ENCODE peak calls at places on chromosome X, in nine cellular contexts. C is heart left ventricle; V is left lung; G is spleen; M is HAP-1; U is uterus; I is pancreas; P is CD8-positive, alpha-beta T cell; K is IMR-90. Q is an unnamed sample. For H3K9me3, the result is how much of the 10 kb centered on the place peaks cover.

GRCh38 chrX:31356501-31357263 is 284.8 kb upstream of the FTHL17 start:
- DNase-seq in C (no peak), V (no peak), G (no peak), M (peak), U (no peak), I (no peak), P (no peak), K (no peak), Q (no peak)

GRCh38 chrX:81957900-81958545 is 756.1 kb downstream of the SH3BGRL start:
- DNase-seq in C (no peak), V (no peak), G (no peak), M (peak), U (no peak), I (no peak), P (no peak), K (peak), Q (no peak)

GRCh38 chrX:112746812-112747630 is 67.3 kb upstream of the LHFPL1 start:
- DNase-seq in C (no peak), V (no peak), G (no peak), M (no peak), U (no peak), I (no peak), P (no peak), K (peak), Q (no peak)

GRCh38 chrX:12228862-12229261 is 90.6 kb downstream of the FRMPD4 start:
- DNase-seq in C (no peak), V (no peak), G (no peak), M (no peak), U (no peak), I (no peak), P (no peak), K (no peak), Q (no peak)

GRCh38 chrX:104435249-104435648 is 130.8 kb upstream of the IL1RAPL2 start:
- DNase-seq in C (no peak), V (no peak), G (no peak), M (no peak), U (no peak), I (no peak), P (no peak), K (no peak), Q (no peak)

GRCh38 chrX:8305336-8305735 is 134.3 kb upstream of the VCX2 start:
- DNase-seq in C (no peak), V (no peak), G (no peak), M (no peak), U (no peak), I (no peak), P (no peak), K (no peak), Q (no peak)

GRCh38 chrX:47241201-47242011 is 8.6 kb downstream of the USP11 start:
- DNase-seq in C (no peak), V (no peak), G (no peak), M (no peak), U (no peak), I (no peak), P (no peak), K (no peak), Q (no peak)

GRCh38 chrX:29478336-29479069 is 736.9 kb upstream of the MAGEB2 start:
- DNase-seq in C (no peak), V (no peak), G (no peak), M (peak), U (no peak), I (peak), P (no peak), K (peak), Q (peak)

GRCh38 chrX:121349263-121349662 is 301.9 kb downstream of the GLUD2 start:
- DNase-seq in C (no peak), V (no peak), G (no peak), M (no peak), U (no peak), I (no peak), P (no peak), K (no peak), Q (no peak)

GRCh38 chrX:13364230-13364629 is 44.4 kb upstream of the ATXN3L start:
- DNase-seq in C (no peak), V (no peak), G (no peak), M (no peak), U (no peak), I (no peak), P (no peak), K (no peak), Q (no peak)

GRCh38 chrX:18855919-18856644 is 127.8 kb downstream of the PHKA2 start:
- DNase-seq in C (no peak), V (no peak), G (no peak), M (no peak), U (no peak), I (no peak), P (no peak), K (no peak), Q (no peak)

GRCh38 chrX:65595460-65595876 is 60.9 kb upstream of the LAS1L start:
- DNase-seq in C (peak), V (peak), G (peak), M (peak), U (peak), I (peak), P (peak), K (peak), Q (peak)

GRCh38 chrX:107827137-107827831 is 1.6 kb downstream of the MID2 start:
- DNase-seq in C (no peak), V (no peak), G (no peak), M (no peak), U (no peak), I (no peak), P (no peak), K (no peak), Q (no peak)

GRCh38 chrX:3712080-3712869 is 1.2 kb downstream of the PRKX start:
- DNase-seq in C (peak), V (peak), G (peak), M (peak), U (no peak), I (peak), P (no peak), K (peak), Q (peak)

GRCh38 chrX:74179071-74179470 is 124.9 kb upstream of the ZCCHC13 start:
- DNase-seq in C (no peak), V (no peak), G (no peak), M (no peak), U (no peak), I (no peak), P (no peak), K (peak), Q (no peak)

GRCh38 chrX:136765957-136766356 is 14.8 kb downstream of the ARHGEF6 start:
- DNase-seq in C (no peak), V (no peak), G (no peak), M (no peak), U (no peak), I (no peak), P (no peak), K (no peak), Q (no peak)

GRCh38 chrX:10750581-10750980 is 130.2 kb upstream of the MID1 start:
- DNase-seq in C (no peak), V (no peak), G (no peak), M (no peak), U (no peak), I (no peak), P (no peak), K (peak), Q (no peak)

GRCh38 chrX:109714340-109714958 is 18.6 kb downstream of the ACSL4 start:
- DNase-seq in C (no peak), V (no peak), G (no peak), M (no peak), U (no peak), I (no peak), P (no peak), K (peak), Q (no peak)

GRCh38 chrX:131881194-131881593 is 141.9 kb upstream of the STK26 start:
- DNase-seq in C (no peak), V (no peak), G (no peak), M (no peak), U (no peak), I (no peak), P (no peak), K (no peak), Q (no peak)

GRCh38 chrX:119809185-119809666 is 17.8 kb upstream of the RPL39 start:
- DNase-seq in C (no peak), V (no peak), G (no peak), M (no peak), U (no peak), I (no peak), P (no peak), K (peak), Q (no peak)

GRCh38 chrX:117274943-117275342 is 812.2 kb upstream of the CT83 start:
- DNase-seq in C (no peak), V (no peak), G (no peak), M (no peak), U (no peak), I (no peak), P (no peak), K (no peak), Q (no peak)

GRCh38 chrX:3129256-3129655 is 88.0 kb downstream of the ARSF start:
- DNase-seq in C (no peak), V (no peak), G (no peak), M (no peak), U (no peak), I (no peak), P (no peak), K (peak), Q (no peak)

GRCh38 chrX:10794203-10794630 is 173.8 kb upstream of the MID1 start:
- DNase-seq in C (no peak), V (no peak), G (no peak), M (no peak), U (no peak), I (no peak), P (no peak), K (no peak), Q (no peak)

GRCh38 chrX:124223524-124223923 is 108.9 kb upstream of the TEX13D start:
- DNase-seq in C (no peak), V (no peak), G (no peak), M (no peak), U (no peak), I (no peak), P (no peak), K (no peak), Q (no peak)

GRCh38 chrX:10117864-10118377 is 38.9 kb upstream of the CLCN4 start:
- DNase-seq in C (no peak), V (no peak), G (no peak), M (no peak), U (no peak), I (no peak), P (no peak), K (no peak), Q (no peak)

GRCh38 chrX:21946925-21947641 is 6.6 kb downstream of the SMS start:
- DNase-seq in C (no peak), V (no peak), G (no peak), M (peak), U (no peak), I (no peak), P (no peak), K (peak), Q (peak)

GRCh38 chrX:19512961-19513360 is 2.3 kb downstream of the MAP3K15 start:
- DNase-seq in C (no peak), V (no peak), G (peak), M (no peak), U (no peak), I (no peak), P (no peak), K (no peak), Q (no peak)

GRCh38 chrX:71111851-71112468 is 583 bp upstream of the IL2RG start:
- DNase-seq in C (no peak), V (no peak), G (peak), M (no peak), U (no peak), I (no peak), P (no peak), K (no peak), Q (no peak)

GRCh38 chrX:140933056-140933455 is 69.3 kb upstream of the SPANXB1 start:
- DNase-seq in C (no peak), V (no peak), G (no peak), M (no peak), U (no peak), I (no peak), P (no peak), K (no peak), Q (no peak)

DNA sequence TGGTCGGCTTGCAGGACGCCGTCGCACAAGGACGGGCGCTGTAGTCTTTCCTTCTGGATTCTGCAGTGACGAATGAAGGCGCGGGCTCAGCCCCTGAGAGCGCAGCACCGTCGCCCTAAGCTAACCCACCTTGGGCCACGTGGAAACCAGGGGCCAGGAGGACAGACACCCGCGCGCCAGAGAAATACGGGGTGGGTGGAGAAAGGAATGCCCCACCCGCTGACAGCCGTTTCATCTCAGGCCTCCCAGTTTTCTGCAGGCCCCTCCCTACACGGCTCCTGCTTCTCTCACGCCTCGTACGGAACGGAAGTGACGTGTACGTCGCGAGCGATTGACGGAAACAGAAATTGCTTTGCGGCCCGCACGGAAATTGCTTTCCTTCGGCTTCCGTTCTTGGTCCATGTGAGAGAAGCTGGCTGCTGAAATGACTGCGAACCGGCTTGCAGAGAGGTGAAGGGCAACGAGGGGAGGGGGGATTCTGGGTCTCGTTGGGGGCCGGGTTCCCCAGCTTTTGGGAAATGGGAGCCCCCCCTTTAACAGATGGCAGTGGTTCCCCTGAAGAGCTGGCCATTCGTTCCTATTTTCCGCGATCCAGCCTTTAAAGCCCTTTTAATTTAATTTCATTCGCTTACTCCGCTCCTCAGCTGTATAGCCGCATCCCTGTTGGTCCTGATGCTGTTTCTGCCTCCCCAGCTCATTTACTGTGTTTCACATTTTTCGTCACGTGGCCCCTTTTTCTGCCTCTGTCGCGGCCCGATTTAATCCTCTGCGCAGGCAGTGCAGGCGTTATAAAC is at the start of gene UTP14A:
- DNase-seq in C (peak), V (peak), G (peak), M (peak), U (peak), I (peak), P (peak), K (peak), Q (peak)
- H3K4me3 ChIP-seq in C (peak), V (peak), G (peak), M (peak), U (peak), I (peak), P (peak), K (peak), Q (peak)

GRCh38 chrX:151694121-151694520 is 1.1 kb upstream of the PRRG3 start:
- DNase-seq in C (no peak), V (no peak), G (no peak), M (no peak), U (no peak), I (no peak), P (no peak), K (no peak), Q (no peak)

GRCh38 chrX:151692825-151693224 is 2.4 kb upstream of the PRRG3 start:
- DNase-seq in C (no peak), V (no peak), G (no peak), M (no peak), U (no peak), I (no peak), P (no peak), K (no peak), Q (no peak)

GRCh38 chrX:151687635-151688034 is 7.6 kb upstream of the PRRG3 start:
- DNase-seq in C (no peak), V (no peak), G (no peak), M (no peak), U (no peak), I (no peak), P (no peak), K (no peak), Q (peak)

GRCh38 chrX:151688695-151689094 is 6.6 kb upstream of the PRRG3 start:
- DNase-seq in C (no peak), V (no peak), G (no peak), M (no peak), U (no peak), I (no peak), P (no peak), K (no peak), Q (no peak)
- H3K9me3 ChIP-seq in C (under half), V (under half), G (under half), M (under half), U (under half), I (under half), P (under half), K (under half), Q (under half)

DNA sequence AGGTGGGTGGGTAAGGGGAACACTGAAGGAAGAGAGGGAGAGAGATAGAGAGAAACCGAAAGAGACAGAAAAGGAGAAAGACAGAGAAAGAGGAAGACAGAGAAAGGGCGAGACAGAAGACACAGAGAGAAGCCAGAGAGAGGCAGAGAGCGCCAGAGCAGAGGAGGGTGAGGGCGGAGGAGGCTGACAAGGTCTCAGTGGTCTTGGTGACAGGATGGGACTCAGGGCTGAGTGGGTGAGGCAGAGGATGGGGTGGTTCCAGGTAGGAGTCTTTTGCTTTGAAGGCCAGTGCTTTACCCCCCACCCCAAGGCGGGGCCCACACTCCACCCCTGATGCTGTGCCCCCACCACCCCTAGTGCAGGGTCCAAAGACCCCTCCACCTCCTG is 1.1 kb downstream of the IQSEC2 start:
- DNase-seq in C (no peak), V (no peak), G (no peak), M (no peak), U (no peak), I (no peak), P (no peak), K (no peak), Q (no peak)
- H3K4me3 ChIP-seq in C (peak), V (no peak), G (no peak), M (no peak), U (peak), I (peak), P (no peak), K (no peak), Q (no peak)

GRCh38 chrX:662126-662525 is 31.5 kb downstream of the SHOX start:
- DNase-seq in C (no peak), V (no peak), G (peak), M (no peak), U (no peak), I (no peak), P (no peak), K (no peak), Q (no peak)
- H3K9me3 ChIP-seq in C (under half), V (under half), G (under half), M (under half), U (under half), I (under half), P (under half), K (under half), Q (under half)

GRCh38 chrX:40090050-40090804 is 7.5 kb downstream of the BCOR start:
- DNase-seq in C (peak), V (peak), G (peak), M (no peak), U (peak), I (peak), P (no peak), K (no peak), Q (peak)
- H3K4me3 ChIP-seq in C (peak), V (peak), G (no peak), M (no peak), U (peak), I (peak), P (no peak), K (peak), Q (peak)

GRCh38 chrX:75229774-75230173 is 44.1 kb upstream of the UPRT start:
- DNase-seq in C (no peak), V (no peak), G (no peak), M (no peak), U (no peak), I (no peak), P (no peak), K (no peak), Q (no peak)

GRCh38 chrX:75230296-75230695 is 43.6 kb upstream of the UPRT start:
- DNase-seq in C (no peak), V (no peak), G (no peak), M (no peak), U (no peak), I (no peak), P (no peak), K (no peak), Q (no peak)

GRCh38 chrX:75228854-75229253 is 45.0 kb upstream of the UPRT start:
- DNase-seq in C (no peak), V (no peak), G (no peak), M (no peak), U (no peak), I (no peak), P (no peak), K (no peak), Q (no peak)

GRCh38 chrX:75226280-75226679 is 47.6 kb upstream of the UPRT start:
- DNase-seq in C (no peak), V (no peak), G (no peak), M (no peak), U (no peak), I (no peak), P (no peak), K (no peak), Q (no peak)
- H3K9me3 ChIP-seq in C (under half), V (under half), G (under half), M (under half), U (under half), I (under half), P (under half), K (under half), Q (under half)

GRCh38 chrX:114584983-114585842 is 1.3 kb downstream of the HTR2C start:
- DNase-seq in C (no peak), V (no peak), G (no peak), M (no peak), U (no peak), I (no peak), P (no peak), K (no peak), Q (no peak)
- H3K4me3 ChIP-seq in C (peak), V (no peak), G (no peak), M (no peak), U (no peak), I (no peak), P (no peak), K (no peak), Q (no peak)

GRCh38 chrX:154313147-154313546 is 17.6 kb downstream of the TKTL1 start:
- DNase-seq in C (no peak), V (no peak), G (peak), M (no peak), U (no peak), I (no peak), P (no peak), K (no peak), Q (no peak)
- H3K9me3 ChIP-seq in C (under half), V (under half), G (under half), M (under half), U (under half), I (under half), P (under half), K (under half), Q (under half)

Q was measured in WERI-Rb-1.